ENCODE peak calls at places on chromosomes 11 and 22, in eight cellular contexts. Q is psoas muscle, O is ovary, U is PC-9, I is thoracic aorta, S is RWPE2, P is tibial nerve, V is kidney. A is an unnamed sample.

GRCh38 chr11:2754008-2754407 is 54.2 kb upstream of the KCNQ1OT1 start:
- DNase-seq in P (no peak), Q (no peak), S (peak; percentile 19), V (no peak), U (no peak), O (no peak), I (no peak), A (no peak)

GRCh38 chr11:110130642-110131238 is 37.5 kb downstream of the ZC3H12C start:
- DNase-seq in U (no peak), S (no peak), P (no peak), Q (no peak), I (no peak), O (no peak), V (no peak), A (no peak)

GRCh38 chr22:22181515-22181959 is 63.0 kb upstream of the VPREB1 start:
- DNase-seq in Q (no peak), I (no peak), P (no peak), V (no peak), S (no peak), O (no peak), U (no peak), A (no peak)

GRCh38 chr11:69296890-69297224 is 2.9 kb downstream of the MYEOV start:
- DNase-seq in I (no peak), P (no peak), V (no peak), U (no peak), Q (no peak), O (no peak), S (peak; percentile 15), A (no peak)

GRCh38 chr11:120525285-120526085 is 13.9 kb downstream of the GRIK4 start:
- DNase-seq in V (peak; percentile 46), O (no peak), U (no peak), P (no peak), S (peak; percentile 17), I (no peak), Q (no peak), A (no peak)

GRCh38 chr22:48782817-48783511 is 1044.7 kb downstream of the BRD1 start:
- DNase-seq in S (no peak), I (no peak), O (no peak), V (no peak), Q (no peak), P (no peak), U (no peak), A (peak; percentile 24)

GRCh38 chr11:65169164-65169641 is 830 bp upstream of the SPDYC start:
- DNase-seq in S (no peak), I (no peak), P (no peak), V (peak; percentile 45), Q (no peak), U (no peak), O (no peak), A (peak; percentile 48)

GRCh38 chr11:19370100-19370861 is 129.5 kb upstream of the E2F8 start:
- DNase-seq in S (peak; percentile 62), Q (peak; percentile 66), I (no peak), V (no peak), O (no peak), P (peak; percentile 81), U (peak; percentile 56), A (no peak)

GRCh38 chr22:49132009-49132408 is 695.7 kb downstream of the BRD1 start:
- DNase-seq in P (no peak), O (no peak), V (no peak), U (no peak), S (no peak), Q (no peak), I (no peak), A (no peak)

GRCh38 chr11:68897441-68897840 is 6.2 kb downstream of the MRPL21 start:
- DNase-seq in P (no peak), Q (no peak), I (no peak), V (no peak), O (no peak), S (no peak), U (no peak), A (no peak)

GRCh38 chr11:95345243-95345642 is 114.2 kb upstream of the SESN3 start:
- DNase-seq in I (no peak), V (no peak), P (no peak), O (no peak), S (no peak), U (no peak), Q (no peak), A (no peak)

GRCh38 chr22:50271519-50271970 is 1.4 kb upstream of the MAPK11 start:
- DNase-seq in I (no peak), P (no peak), S (no peak), U (peak; percentile 73), Q (peak; percentile 62), O (peak; percentile 77), V (no peak), A (peak; percentile 73)

GRCh38 chr11:44767421-44767820 is 40.7 kb downstream of the TSPAN18 start:
- DNase-seq in S (no peak), V (no peak), Q (no peak), O (no peak), I (no peak), P (no peak), U (no peak), A (no peak)
- H3K4me1 ChIP-seq in S (no peaks in the 10 kb centered on the region), V (peaks cover 5% of the 10 kb centered on the region), Q (no peaks in the 10 kb centered on the region), O (peaks cover 7% of the 10 kb centered on the region), I (peaks cover 50% of the 10 kb centered on the region), P (no peaks in the 10 kb centered on the region), U (no peaks in the 10 kb centered on the region), A (no peaks in the 10 kb centered on the region)

GRCh38 chr11:122453586-122453985 is 201.9 kb upstream of the UBASH3B start:
- DNase-seq in U (no peak), V (no peak), S (no peak), Q (no peak), O (no peak), I (no peak), P (no peak), A (no peak)
- TF ChIP-seq CTCF in U (no peak), V (no peak), S (no peak), Q (no peak), O (no peak), I (no peak), P (no peak), A (no peak)

DNA sequence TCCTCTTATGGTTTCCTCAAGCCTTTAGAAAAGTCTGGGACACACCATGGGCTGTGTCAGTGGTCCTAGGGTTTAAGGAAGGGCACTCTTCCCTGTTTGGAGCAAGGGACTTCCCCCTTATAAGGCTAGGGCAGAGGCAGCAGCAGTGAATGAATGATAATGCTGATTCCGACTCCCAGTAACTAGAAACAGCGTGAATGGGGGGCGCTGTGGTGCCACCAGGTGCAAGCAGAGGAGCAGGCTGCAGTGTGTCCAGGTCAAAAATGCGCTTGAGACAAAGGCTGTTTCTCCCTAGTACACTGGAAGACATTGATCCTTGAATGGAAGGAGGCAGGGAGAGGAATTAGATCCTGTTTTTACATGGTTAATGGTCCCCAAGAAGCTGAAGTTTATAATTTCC is 11.6 kb upstream of the RIC3 start:
- DNase-seq in V (no peak), U (no peak), I (no peak), Q (no peak), S (no peak), O (no peak), P (no peak), A (no peak)
- H3K27ac ChIP-seq in V (no peak overlapping the region), U (no peak overlapping the region), I (no peak overlapping the region), Q (no peak overlapping the region), S (no peak overlapping the region), O (no peak overlapping the region), P (no peak overlapping the region), A (no peak overlapping the region)

GRCh38 chr11:27205269-27205668 is 157.7 kb downstream of the CCDC34 start:
- DNase-seq in P (no peak), I (no peak), U (no peak), O (no peak), Q (no peak), S (no peak), V (no peak), A (no peak)

GRCh38 chr11:27205779-27206549 is 157.1 kb downstream of the CCDC34 start:
- DNase-seq in S (no peak), I (no peak), P (no peak), U (no peak), V (no peak), O (no peak), Q (no peak), A (no peak)

GRCh38 chr11:27207025-27207650 is 155.9 kb downstream of the CCDC34 start:
- DNase-seq in I (no peak), S (no peak), Q (no peak), V (no peak), U (no peak), P (no peak), O (no peak), A (no peak)

GRCh38 chr11:27203077-27203476 is 159.9 kb downstream of the CCDC34 start:
- DNase-seq in O (no peak), Q (no peak), I (no peak), U (no peak), P (no peak), V (no peak), S (no peak), A (no peak)

DNA sequence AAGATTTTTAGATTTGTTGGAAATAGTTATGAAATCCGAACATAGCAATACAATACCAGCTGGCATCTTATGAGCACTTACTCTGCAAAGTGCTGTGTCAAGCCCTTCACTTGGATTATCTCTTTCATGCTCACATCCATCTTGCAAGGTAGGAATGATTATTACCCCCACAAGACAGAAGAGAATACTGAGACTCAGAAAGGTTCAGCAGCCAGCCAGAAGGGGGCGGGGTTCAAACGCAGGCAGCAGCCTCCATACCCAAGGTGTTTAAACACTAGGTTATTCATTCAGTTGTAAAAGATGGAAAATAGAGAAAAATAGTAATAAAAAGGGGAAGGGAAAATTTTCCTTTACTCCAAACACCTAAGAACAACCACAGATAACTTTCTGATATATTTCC is 158.5 kb downstream of the CCDC34 start:
- DNase-seq in P (no peak), U (no peak), V (no peak), I (no peak), O (no peak), S (no peak), Q (no peak), A (peak; percentile 32)
- H3K4me1 ChIP-seq in P (peaks cover 5% of the 10 kb centered on the region), U (peaks cover 41% of the 10 kb centered on the region), V (peaks cover 17% of the 10 kb centered on the region), I (peaks cover 10% of the 10 kb centered on the region), O (peaks cover 18% of the 10 kb centered on the region), S (peaks cover 22% of the 10 kb centered on the region), Q (peaks cover 25% of the 10 kb centered on the region), A (peaks cover 12% of the 10 kb centered on the region)